ENCODE peak calls at places on chromosomes 16 and 17, in six cellular contexts. N is KG1; V is substantia nigra; B is amniotic stem cell; Y is naive thymus-derived CD4-positive, alpha-beta T cell; H is left colon. S is an unnamed sample.

GRCh38 chr17:27623578-27623977 is 7.4 kb upstream of the LGALS9 start:
- DNase-seq in Y (no peak), V (no peak), B (no peak), N (no peak), H (no peak), S (peak)

GRCh38 chr17:70225272-70225671 is 55.9 kb downstream of the KCNJ2 start:
- DNase-seq in Y (no peak), V (no peak), B (no peak), H (no peak), N (no peak), S (no peak)

GRCh38 chr17:65698381-65699061 is 137.1 kb upstream of the AXIN2 start:
- DNase-seq in N (no peak), Y (no peak), B (no peak), H (no peak), V (no peak), S (no peak)

GRCh38 chr17:7834554-7834890 is 505 bp downstream of the KDM6B start:
- DNase-seq in Y (no peak), V (no peak), N (no peak), B (no peak), H (peak), S (peak)

GRCh38 chr17:58060596-58061191 is 22.5 kb upstream of the DYNLL2 start:
- DNase-seq in B (no peak), V (peak), H (peak), N (no peak), Y (no peak), S (no peak)

GRCh38 chr16:5077304-5077703 is 5.7 kb downstream of the ALG1 start:
- DNase-seq in V (no peak), H (no peak), N (no peak), Y (no peak), B (no peak), S (no peak)

GRCh38 chr17:35243459-35244204 is 760 bp downstream of the SLFN5 start:
- DNase-seq in H (peak), B (no peak), Y (peak), V (peak), N (peak), S (peak)

GRCh38 chr17:76004750-76005262 is 4.2 kb downstream of the CDK3 start:
- DNase-seq in B (no peak), N (no peak), H (no peak), Y (no peak), V (no peak), S (no peak)

GRCh38 chr17:34842235-34842634 is 119.0 kb downstream of the CCT6B start:
- DNase-seq in N (no peak), V (no peak), H (no peak), Y (no peak), B (no peak), S (no peak)

GRCh38 chr17:75856062-75856681 is 1.0 kb upstream of the WBP2 start:
- DNase-seq in N (peak), B (no peak), Y (no peak), V (no peak), H (no peak), S (no peak)

GRCh38 chr16:56547120-56547948 is 17.5 kb upstream of the MT4 start:
- DNase-seq in B (no peak), H (no peak), Y (no peak), V (peak), N (no peak), S (no peak)

GRCh38 chr16:22815863-22816262 is 1.9 kb downstream of the HS3ST2 start:
- DNase-seq in Y (no peak), V (no peak), H (no peak), N (no peak), B (no peak), S (no peak)

GRCh38 chr17:29711588-29712385 is 89.1 kb upstream of the CORO6 start:
- DNase-seq in H (no peak), N (no peak), B (no peak), Y (no peak), V (no peak), S (no peak)

GRCh38 chr16:69319826-69320730 is 8.9 kb downstream of the VPS4A start:
- DNase-seq in B (no peak), V (no peak), Y (no peak), H (no peak), N (no peak), S (no peak)

GRCh38 chr16:89365044-89365467 is 125.3 kb downstream of the ANKRD11 start:
- DNase-seq in H (no peak), V (no peak), Y (no peak), N (no peak), B (no peak), S (no peak)

GRCh38 chr16:78220571-78220970 is 121.1 kb downstream of the WWOX start:
- DNase-seq in B (no peak), Y (no peak), H (no peak), N (no peak), V (no peak), S (no peak)

GRCh38 chr17:27631409-27631755 is 394 bp downstream of the LGALS9 start:
- DNase-seq in N (peak), Y (peak), H (no peak), V (no peak), B (no peak), S (no peak)

GRCh38 chr16:66030036-66030435 is 336.5 kb upstream of the CDH5 start:
- DNase-seq in H (no peak), V (no peak), B (no peak), Y (no peak), N (no peak), S (no peak)

GRCh38 chr16:58458634-58459343 is 41.2 kb upstream of the NDRG4 start:
- DNase-seq in Y (no peak), V (no peak), B (no peak), N (no peak), H (no peak), S (no peak)

GRCh38 chr17:46167826-46168569 is 25.2 kb downstream of the KANSL1 start:
- DNase-seq in Y (no peak), H (no peak), B (peak), N (no peak), V (no peak), S (no peak)

GRCh38 chr17:61250335-61250890 is 149.2 kb upstream of the TBX2 start:
- DNase-seq in Y (no peak), H (no peak), V (no peak), N (no peak), B (peak), S (no peak)

GRCh38 chr17:38671939-38672720 is 2.6 kb downstream of the EPOP start:
- DNase-seq in Y (no peak), H (no peak), B (no peak), N (no peak), V (no peak), S (no peak)

GRCh38 chr16:85812031-85812807 is 12.7 kb downstream of the COX4I1 start:
- DNase-seq in Y (no peak), V (no peak), H (no peak), B (no peak), N (no peak), S (no peak)

GRCh38 chr17:63842540-63843386 is at the start of gene SMARCD2:
- DNase-seq in V (peak), Y (peak), N (peak), B (peak), H (peak), S (peak)

GRCh38 chr16:685967-686366 is 1.8 kb upstream of the JMJD8 start:
- DNase-seq in H (peak), V (no peak), B (no peak), Y (no peak), N (no peak), S (no peak)

GRCh38 chr17:73650147-73650546 is 5.9 kb upstream of the SDK2 start:
- DNase-seq in Y (peak), N (no peak), B (no peak), H (no peak), V (no peak), S (peak)

GRCh38 chr16:11056090-11056988 is 112.0 kb downstream of the CLEC16A start:
- DNase-seq in V (no peak), N (no peak), H (no peak), B (no peak), Y (no peak), S (no peak)

GRCh38 chr16:88634141-88634993 is 4.0 kb upstream of the IL17C start:
- DNase-seq in B (peak), V (no peak), Y (no peak), N (no peak), H (peak), S (peak)

GRCh38 chr16:67284699-67285646 is 5.6 kb downstream of the PLEKHG4 start:
- DNase-seq in B (no peak), H (peak), V (no peak), N (no peak), Y (no peak), S (no peak)

GRCh38 chr17:72618018-72618509 is 474.4 kb downstream of the SLC39A11 start:
- DNase-seq in N (no peak), Y (peak), B (no peak), V (peak), H (peak), S (peak)

GRCh38 chr17:82113941-82114340 is 15.9 kb upstream of the FASN start:
- DNase-seq in N (no peak), H (no peak), Y (no peak), V (no peak), B (no peak), S (no peak)

GRCh38 chr17:28472871-28473497 is 460 bp upstream of the SLC13A2 start:
- DNase-seq in H (no peak), N (no peak), Y (no peak), B (no peak), V (no peak), S (no peak)

GRCh38 chr17:6510321-6511023 is 45.9 kb downstream of the PITPNM3 start:
- DNase-seq in H (no peak), N (no peak), B (no peak), V (no peak), Y (no peak), S (no peak)

S was measured in mucosa of descending colon.